ENCODE peak calls at places on chromosomes 4 and X, in four cellular contexts. One of them, this sample, is unnamed.

GRCh38 chrX:100975212-100975611 is 5.7 kb downstream of the ARL13A start:
- DNase-seq in stimulated activated CD8-positive, alpha-beta memory T cell treated with anti-CD3 and anti-CD28 coated beads, Interleukin-7, amount 100 ng/mL, for 48 hours: no peak
- DNase-seq in NCI-H2081: no peak
- DNase-seq in activated CD8-positive, alpha-beta memory T cell treated with anti-CD3 and anti-CD28 coated beads for 1 hour: no peak
- DNase-seq in this sample: no peak

GRCh38 chr4:47650584-47651130 is 165.6 kb downstream of the ATP10D start:
- DNase-seq in stimulated activated CD8-positive, alpha-beta memory T cell treated with anti-CD3 and anti-CD28 coated beads, Interleukin-7, amount 100 ng/mL, for 48 hours: no peak
- DNase-seq in NCI-H2081: no peak
- DNase-seq in activated CD8-positive, alpha-beta memory T cell treated with anti-CD3 and anti-CD28 coated beads for 1 hour: no peak
- DNase-seq in this sample: no peak

GRCh38 chr4:35105486-35105885 is 1138.8 kb downstream of the ARAP2 start:
- DNase-seq in stimulated activated CD8-positive, alpha-beta memory T cell treated with anti-CD3 and anti-CD28 coated beads, Interleukin-7, amount 100 ng/mL, for 48 hours: no peak
- DNase-seq in NCI-H2081: no peak
- DNase-seq in activated CD8-positive, alpha-beta memory T cell treated with anti-CD3 and anti-CD28 coated beads for 1 hour: no peak
- DNase-seq in this sample: peak

GRCh38 chr4:1204286-1204827 is 32.0 kb upstream of the SPON2 start:
- DNase-seq in stimulated activated CD8-positive, alpha-beta memory T cell treated with anti-CD3 and anti-CD28 coated beads, Interleukin-7, amount 100 ng/mL, for 48 hours: no peak
- DNase-seq in NCI-H2081: no peak
- DNase-seq in activated CD8-positive, alpha-beta memory T cell treated with anti-CD3 and anti-CD28 coated beads for 1 hour: no peak
- DNase-seq in this sample: no peak

GRCh38 chr4:101621120-101621519 is 169.4 kb upstream of the BANK1 start:
- DNase-seq in stimulated activated CD8-positive, alpha-beta memory T cell treated with anti-CD3 and anti-CD28 coated beads, Interleukin-7, amount 100 ng/mL, for 48 hours: no peak
- DNase-seq in NCI-H2081: no peak
- DNase-seq in activated CD8-positive, alpha-beta memory T cell treated with anti-CD3 and anti-CD28 coated beads for 1 hour: no peak
- DNase-seq in this sample: no peak

GRCh38 chrX:19554786-19555185 is 39.5 kb upstream of the MAP3K15 start:
- DNase-seq in stimulated activated CD8-positive, alpha-beta memory T cell treated with anti-CD3 and anti-CD28 coated beads, Interleukin-7, amount 100 ng/mL, for 48 hours: no peak
- DNase-seq in NCI-H2081: no peak
- DNase-seq in activated CD8-positive, alpha-beta memory T cell treated with anti-CD3 and anti-CD28 coated beads for 1 hour: no peak
- DNase-seq in this sample: no peak

GRCh38 chr4:147737623-147738022 is 5.7 kb downstream of the ARHGAP10 start:
- DNase-seq in stimulated activated CD8-positive, alpha-beta memory T cell treated with anti-CD3 and anti-CD28 coated beads, Interleukin-7, amount 100 ng/mL, for 48 hours: no peak
- DNase-seq in NCI-H2081: no peak
- DNase-seq in activated CD8-positive, alpha-beta memory T cell treated with anti-CD3 and anti-CD28 coated beads for 1 hour: no peak
- DNase-seq in this sample: no peak

GRCh38 chr4:148954011-148954749 is 512.0 kb upstream of the NR3C2 start:
- DNase-seq in stimulated activated CD8-positive, alpha-beta memory T cell treated with anti-CD3 and anti-CD28 coated beads, Interleukin-7, amount 100 ng/mL, for 48 hours: no peak
- DNase-seq in NCI-H2081: no peak
- DNase-seq in activated CD8-positive, alpha-beta memory T cell treated with anti-CD3 and anti-CD28 coated beads for 1 hour: no peak
- DNase-seq in this sample: no peak

GRCh38 chr4:106507440-106507839 is 138.9 kb upstream of the GIMD1 start:
- DNase-seq in stimulated activated CD8-positive, alpha-beta memory T cell treated with anti-CD3 and anti-CD28 coated beads, Interleukin-7, amount 100 ng/mL, for 48 hours: no peak
- DNase-seq in NCI-H2081: no peak
- DNase-seq in activated CD8-positive, alpha-beta memory T cell treated with anti-CD3 and anti-CD28 coated beads for 1 hour: no peak
- DNase-seq in this sample: no peak

GRCh38 chr4:14620567-14621138 is 381.6 kb upstream of the CPEB2 start:
- DNase-seq in stimulated activated CD8-positive, alpha-beta memory T cell treated with anti-CD3 and anti-CD28 coated beads, Interleukin-7, amount 100 ng/mL, for 48 hours: no peak
- DNase-seq in NCI-H2081: no peak
- DNase-seq in activated CD8-positive, alpha-beta memory T cell treated with anti-CD3 and anti-CD28 coated beads for 1 hour: no peak
- DNase-seq in this sample: no peak

GRCh38 chr4:48025005-48025404 is 8.4 kb downstream of the NIPAL1 start:
- DNase-seq in stimulated activated CD8-positive, alpha-beta memory T cell treated with anti-CD3 and anti-CD28 coated beads, Interleukin-7, amount 100 ng/mL, for 48 hours: no peak
- DNase-seq in NCI-H2081: no peak
- DNase-seq in activated CD8-positive, alpha-beta memory T cell treated with anti-CD3 and anti-CD28 coated beads for 1 hour: no peak
- DNase-seq in this sample: peak

GRCh38 chrX:119605398-119605738 is 856 bp downstream of the NKRF start:
- DNase-seq in stimulated activated CD8-positive, alpha-beta memory T cell treated with anti-CD3 and anti-CD28 coated beads, Interleukin-7, amount 100 ng/mL, for 48 hours: no peak
- DNase-seq in NCI-H2081: peak
- DNase-seq in activated CD8-positive, alpha-beta memory T cell treated with anti-CD3 and anti-CD28 coated beads for 1 hour: no peak
- DNase-seq in this sample: no peak

GRCh38 chr4:185781555-185782215 is 30.3 kb downstream of the SORBS2 start:
- DNase-seq in stimulated activated CD8-positive, alpha-beta memory T cell treated with anti-CD3 and anti-CD28 coated beads, Interleukin-7, amount 100 ng/mL, for 48 hours: no peak
- DNase-seq in NCI-H2081: no peak
- DNase-seq in activated CD8-positive, alpha-beta memory T cell treated with anti-CD3 and anti-CD28 coated beads for 1 hour: no peak
- DNase-seq in this sample: no peak

GRCh38 chr4:7911044-7911578 is 28.6 kb downstream of the AFAP1 start:
- DNase-seq in stimulated activated CD8-positive, alpha-beta memory T cell treated with anti-CD3 and anti-CD28 coated beads, Interleukin-7, amount 100 ng/mL, for 48 hours: no peak
- DNase-seq in NCI-H2081: no peak
- DNase-seq in activated CD8-positive, alpha-beta memory T cell treated with anti-CD3 and anti-CD28 coated beads for 1 hour: no peak
- DNase-seq in this sample: no peak

GRCh38 chr4:5471206-5471605 is 237.2 kb downstream of the EVC2 start:
- DNase-seq in stimulated activated CD8-positive, alpha-beta memory T cell treated with anti-CD3 and anti-CD28 coated beads, Interleukin-7, amount 100 ng/mL, for 48 hours: no peak
- DNase-seq in NCI-H2081: no peak
- DNase-seq in activated CD8-positive, alpha-beta memory T cell treated with anti-CD3 and anti-CD28 coated beads for 1 hour: no peak
- DNase-seq in this sample: no peak

GRCh38 chr4:148345509-148345908 is 96.7 kb downstream of the NR3C2 start:
- DNase-seq in stimulated activated CD8-positive, alpha-beta memory T cell treated with anti-CD3 and anti-CD28 coated beads, Interleukin-7, amount 100 ng/mL, for 48 hours: no peak
- DNase-seq in NCI-H2081: no peak
- DNase-seq in activated CD8-positive, alpha-beta memory T cell treated with anti-CD3 and anti-CD28 coated beads for 1 hour: no peak
- DNase-seq in this sample: no peak

GRCh38 chrX:47854474-47854873 is 17.8 kb downstream of the ZNF81 start:
- DNase-seq in stimulated activated CD8-positive, alpha-beta memory T cell treated with anti-CD3 and anti-CD28 coated beads, Interleukin-7, amount 100 ng/mL, for 48 hours: no peak
- DNase-seq in NCI-H2081: no peak
- DNase-seq in activated CD8-positive, alpha-beta memory T cell treated with anti-CD3 and anti-CD28 coated beads for 1 hour: no peak
- DNase-seq in this sample: no peak

GRCh38 chr4:21507439-21507838 is 441.1 kb downstream of the KCNIP4 start:
- DNase-seq in stimulated activated CD8-positive, alpha-beta memory T cell treated with anti-CD3 and anti-CD28 coated beads, Interleukin-7, amount 100 ng/mL, for 48 hours: no peak
- DNase-seq in NCI-H2081: no peak
- DNase-seq in activated CD8-positive, alpha-beta memory T cell treated with anti-CD3 and anti-CD28 coated beads for 1 hour: no peak
- DNase-seq in this sample: no peak

GRCh38 chrX:41722816-41723215 is 1.2 kb upstream of the GPR82 start:
- DNase-seq in stimulated activated CD8-positive, alpha-beta memory T cell treated with anti-CD3 and anti-CD28 coated beads, Interleukin-7, amount 100 ng/mL, for 48 hours: no peak
- DNase-seq in NCI-H2081: no peak
- DNase-seq in activated CD8-positive, alpha-beta memory T cell treated with anti-CD3 and anti-CD28 coated beads for 1 hour: no peak
- DNase-seq in this sample: no peak

GRCh38 chrX:38627683-38628082 is 66.3 kb downstream of the TSPAN7 start:
- DNase-seq in stimulated activated CD8-positive, alpha-beta memory T cell treated with anti-CD3 and anti-CD28 coated beads, Interleukin-7, amount 100 ng/mL, for 48 hours: no peak
- DNase-seq in NCI-H2081: peak
- DNase-seq in activated CD8-positive, alpha-beta memory T cell treated with anti-CD3 and anti-CD28 coated beads for 1 hour: no peak
- DNase-seq in this sample: no peak

GRCh38 chr4:19700951-19701350 is 550.8 kb upstream of the SLIT2 start:
- DNase-seq in stimulated activated CD8-positive, alpha-beta memory T cell treated with anti-CD3 and anti-CD28 coated beads, Interleukin-7, amount 100 ng/mL, for 48 hours: no peak
- DNase-seq in NCI-H2081: no peak
- DNase-seq in activated CD8-positive, alpha-beta memory T cell treated with anti-CD3 and anti-CD28 coated beads for 1 hour: no peak
- DNase-seq in this sample: no peak

GRCh38 chr4:177717407-177717806 is 275.2 kb upstream of the AGA start:
- DNase-seq in stimulated activated CD8-positive, alpha-beta memory T cell treated with anti-CD3 and anti-CD28 coated beads, Interleukin-7, amount 100 ng/mL, for 48 hours: no peak
- DNase-seq in NCI-H2081: no peak
- DNase-seq in activated CD8-positive, alpha-beta memory T cell treated with anti-CD3 and anti-CD28 coated beads for 1 hour: no peak
- DNase-seq in this sample: no peak

GRCh38 chr4:132003593-132003992 is 1145.5 kb upstream of the PCDH10 start:
- DNase-seq in stimulated activated CD8-positive, alpha-beta memory T cell treated with anti-CD3 and anti-CD28 coated beads, Interleukin-7, amount 100 ng/mL, for 48 hours: no peak
- DNase-seq in NCI-H2081: no peak
- DNase-seq in activated CD8-positive, alpha-beta memory T cell treated with anti-CD3 and anti-CD28 coated beads for 1 hour: no peak
- DNase-seq in this sample: no peak

GRCh38 chr4:83516042-83516772 is 19.7 kb upstream of the GPAT3 start:
- DNase-seq in stimulated activated CD8-positive, alpha-beta memory T cell treated with anti-CD3 and anti-CD28 coated beads, Interleukin-7, amount 100 ng/mL, for 48 hours: no peak
- DNase-seq in NCI-H2081: no peak
- DNase-seq in activated CD8-positive, alpha-beta memory T cell treated with anti-CD3 and anti-CD28 coated beads for 1 hour: no peak
- DNase-seq in this sample: no peak

GRCh38 chrX:54178100-54178940 is 4.7 kb downstream of the FAM120C start:
- DNase-seq in stimulated activated CD8-positive, alpha-beta memory T cell treated with anti-CD3 and anti-CD28 coated beads, Interleukin-7, amount 100 ng/mL, for 48 hours: no peak
- DNase-seq in NCI-H2081: no peak
- DNase-seq in activated CD8-positive, alpha-beta memory T cell treated with anti-CD3 and anti-CD28 coated beads for 1 hour: no peak
- DNase-seq in this sample: no peak